ENCODE peak calls at places on chromosome 14, in ten cellular contexts. N is gastrocnemius medialis; E is hepatocyte; L is adrenal gland; D is adipocyte; A is upper lobe of left lung; W is Peyer's patch; Z is right atrium auricular region; X is mucosa of descending colon; S is CD8-positive, alpha-beta T cell. F is an unnamed sample. For H3K4me1, the result is how much of the 10 kb centered on the place peaks cover.

GRCh38 chr14:85487215-85487614 is 42.7 kb upstream of the FLRT2 start:
- DNase-seq in X (no peak), N (no peak), S (no peak), D (peak), Z (no peak), E (no peak), W (no peak), L (no peak), A (no peak), F (no peak)

GRCh38 chr14:38139926-38140325 is 67.8 kb upstream of the SSTR1 start:
- DNase-seq in L (no peak), N (no peak), Z (no peak), S (no peak), E (no peak), A (no peak), D (no peak), W (no peak), X (no peak), F (no peak)

GRCh38 chr14:100019156-100019882 is 45.9 kb upstream of the EVL start:
- DNase-seq in E (peak), S (no peak), A (no peak), X (no peak), W (no peak), Z (no peak), D (no peak), N (no peak), L (peak), F (no peak)

GRCh38 chr14:75699331-75699730 is 38.3 kb downstream of the TTLL5 start:
- DNase-seq in Z (no peak), E (no peak), D (no peak), A (no peak), X (no peak), L (no peak), N (no peak), W (no peak), S (no peak), F (no peak)

GRCh38 chr14:104773505-104774452 is 20.8 kb downstream of the SIVA1 start:
- DNase-seq in A (no peak), X (no peak), N (no peak), S (no peak), L (no peak), W (no peak), E (no peak), D (no peak), Z (no peak), F (no peak)

GRCh38 chr14:105340821-105341408 is 26.4 kb downstream of the PACS2 start:
- DNase-seq in Z (no peak), W (no peak), L (no peak), X (no peak), D (no peak), E (no peak), A (no peak), S (no peak), N (no peak), F (no peak)

GRCh38 chr14:95515080-95515489 is 1.4 kb downstream of the SYNE3 start:
- DNase-seq in L (peak), A (peak), D (peak), Z (no peak), S (no peak), E (peak), N (peak), X (no peak), W (no peak), F (peak)

GRCh38 chr14:74575507-74575906 is 36.5 kb downstream of the LTBP2 start:
- DNase-seq in W (peak), E (no peak), L (no peak), X (no peak), A (no peak), D (no peak), Z (no peak), N (no peak), S (no peak), F (no peak)

GRCh38 chr14:31020834-31021575 is 4.4 kb upstream of the AP4S1 start:
- DNase-seq in D (no peak), N (no peak), S (no peak), X (no peak), E (no peak), W (no peak), L (no peak), A (no peak), Z (no peak), F (no peak)

GRCh38 chr14:100187247-100187833 is 27.9 kb upstream of the DEGS2 start:
- DNase-seq in W (peak), N (no peak), Z (no peak), X (peak), E (peak), D (no peak), L (no peak), A (no peak), S (no peak), F (no peak)

GRCh38 chr14:105857223-105857815 is 330.9 kb downstream of the TMEM121 start:
- DNase-seq in Z (no peak), N (no peak), S (peak), X (no peak), E (no peak), L (no peak), D (no peak), W (peak), A (peak), F (no peak)

GRCh38 chr14:26925876-26926584 is 328.2 kb upstream of the NOVA1 start:
- DNase-seq in A (peak), N (no peak), Z (no peak), W (no peak), E (no peak), D (no peak), L (no peak), X (no peak), S (no peak), F (no peak)

GRCh38 chr14:26930576-26930975 is 332.7 kb upstream of the NOVA1 start:
- DNase-seq in D (no peak), X (no peak), Z (no peak), A (no peak), N (no peak), L (no peak), W (no peak), S (no peak), E (no peak), F (no peak)

DNA sequence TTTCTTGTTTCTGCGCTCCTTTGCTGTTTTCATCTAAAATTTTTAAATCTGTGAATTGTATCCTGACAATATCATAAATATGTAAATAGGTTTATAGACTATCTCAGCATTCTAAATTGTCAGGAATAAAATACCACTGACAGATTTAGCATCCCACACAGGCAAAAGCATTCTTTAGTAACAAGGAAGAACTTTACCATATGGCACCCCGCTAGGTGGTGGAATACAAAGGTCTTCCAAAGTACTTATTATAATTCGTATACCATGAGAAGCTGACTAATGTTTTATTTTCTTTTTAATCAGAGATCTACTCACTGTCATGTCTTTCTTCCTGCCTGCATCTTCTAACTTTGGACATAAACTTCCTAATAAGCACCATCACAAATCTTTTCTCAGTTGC is 328.8 kb upstream of the NOVA1 start:
- DNase-seq in X (no peak), W (no peak), N (no peak), A (no peak), L (no peak), S (no peak), E (no peak), Z (no peak), D (no peak), F (no peak)
- H3K4me3 ChIP-seq in X (no peak), W (no peak), N (no peak), A (no peak), L (no peak), S (no peak), E (no peak), Z (no peak), D (no peak), F (no peak)

GRCh38 chr14:91348861-91349465 is 68.7 kb downstream of the CCDC88C start:
- DNase-seq in A (no peak), D (no peak), L (no peak), W (no peak), X (no peak), E (no peak), Z (no peak), N (no peak), S (no peak), F (no peak)
- H3K4me1 ChIP-seq in A (under half), D (under half), L (under half), W (under half), X (under half), E (under half), Z (under half), N (under half), S (half or more), F (under half)

DNA sequence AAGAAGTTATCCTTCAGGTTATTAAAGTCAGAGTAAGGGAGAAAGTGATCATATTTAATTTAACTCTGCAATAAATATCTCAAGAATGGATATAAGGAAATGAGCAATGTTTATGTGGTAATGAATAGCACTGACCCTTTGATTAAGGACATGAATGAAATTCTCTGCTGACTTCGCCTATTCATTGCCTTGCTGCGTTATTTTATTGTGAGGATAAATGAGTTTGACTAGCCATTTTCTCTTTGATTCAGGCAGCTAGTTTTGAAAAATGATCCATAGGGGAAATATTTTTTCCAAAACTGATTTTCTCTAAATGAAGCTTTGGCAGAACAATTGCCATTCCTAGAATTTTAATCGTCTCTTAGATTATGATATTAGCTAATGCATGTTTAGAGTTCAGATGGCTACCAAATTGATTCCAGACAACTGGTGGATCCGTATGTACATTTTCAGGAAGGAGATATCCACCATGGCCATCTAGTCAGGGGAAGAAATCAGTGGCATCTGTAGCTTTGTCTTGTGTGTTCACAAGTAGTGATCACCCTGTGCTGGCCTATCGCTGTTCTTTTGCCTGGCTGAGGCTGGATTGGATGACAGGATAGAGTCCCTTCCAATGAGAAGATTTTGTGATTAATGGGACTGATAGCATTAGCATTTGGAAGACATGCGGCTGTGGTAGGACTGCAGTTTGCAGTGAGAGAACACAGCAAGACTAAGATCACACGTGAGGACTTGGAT is 302.3 kb upstream of the RGS6 start:
- DNase-seq in A (no peak), W (no peak), S (no peak), X (no peak), L (no peak), Z (no peak), E (no peak), N (no peak), D (peak), F (no peak)
- H3K4me3 ChIP-seq in A (no peak), W (no peak), S (no peak), X (no peak), L (no peak), Z (no peak), E (no peak), N (no peak), D (no peak), F (no peak)

GRCh38 chr14:64504897-64505771 is 564 bp downstream of the ZBTB1 start:
- DNase-seq in N (peak), E (peak), A (peak), S (peak), W (peak), X (peak), Z (peak), L (peak), D (peak), F (peak)
- H3K4me1 ChIP-seq in N (half or more), E (half or more), A (half or more), S (half or more), W (under half), X (half or more), Z (under half), L (half or more), D (half or more), F (under half)

GRCh38 chr14:67446371-67447032 is 34.5 kb upstream of the PLEK2 start:
- DNase-seq in A (no peak), N (no peak), L (peak), D (peak), E (peak), W (no peak), Z (no peak), X (peak), S (no peak), F (no peak)

GRCh38 chr14:67449096-67449495 is 37.1 kb upstream of the PLEK2 start:
- DNase-seq in L (no peak), Z (no peak), X (no peak), A (no peak), D (no peak), S (no peak), N (no peak), E (no peak), W (peak), F (no peak)

GRCh38 chr14:67444395-67444794 is 32.4 kb upstream of the PLEK2 start:
- DNase-seq in N (no peak), X (no peak), W (no peak), D (no peak), S (no peak), E (no peak), A (no peak), Z (no peak), L (no peak), F (no peak)

GRCh38 chr14:67442139-67442906 is 30.4 kb upstream of the PLEK2 start:
- DNase-seq in W (no peak), L (no peak), X (no peak), N (no peak), S (no peak), A (no peak), Z (no peak), D (no peak), E (no peak), F (no peak)

GRCh38 chr14:67447033-67447381 is 35.0 kb upstream of the PLEK2 start:
- DNase-seq in S (no peak), L (no peak), X (peak), W (no peak), Z (no peak), D (no peak), E (no peak), N (no peak), A (no peak), F (no peak)
- H3K4me3 ChIP-seq in S (no peak), L (no peak), X (no peak), W (no peak), Z (no peak), D (no peak), E (no peak), N (no peak), A (no peak), F (no peak)

GRCh38 chr14:77032854-77033621 is 4.5 kb upstream of the IRF2BPL start:
- DNase-seq in A (peak), L (peak), D (peak), W (peak), N (peak), Z (peak), E (peak), X (peak), S (peak), F (peak)

GRCh38 chr14:77033622-77034521 is 5.4 kb upstream of the IRF2BPL start:
- DNase-seq in N (peak), Z (peak), L (peak), A (peak), D (peak), E (peak), X (peak), S (peak), W (peak), F (peak)

GRCh38 chr14:77036484-77037337 is 8.2 kb upstream of the IRF2BPL start:
- DNase-seq in Z (no peak), D (peak), E (no peak), W (no peak), L (no peak), X (no peak), N (no peak), A (no peak), S (no peak), F (no peak)

GRCh38 chr14:77037338-77037782 is 8.9 kb upstream of the IRF2BPL start:
- DNase-seq in S (no peak), N (no peak), W (no peak), E (no peak), D (peak), Z (no peak), X (no peak), L (no peak), A (no peak), F (no peak)

GRCh38 chr14:77035267-77035666 is 6.8 kb upstream of the IRF2BPL start:
- DNase-seq in D (no peak), S (no peak), N (no peak), X (no peak), L (no peak), Z (no peak), W (no peak), A (no peak), E (no peak), F (no peak)
- H3K4me1 ChIP-seq in D (half or more), S (half or more), N (half or more), X (under half), L (half or more), Z (under half), W (under half), A (half or more), E (half or more), F (under half)

F was measured in ascending aorta.